ENCODE peak calls at places on chromosomes 12 and 14, in four cellular contexts. L, W, B and A are unnamed samples.

GRCh38 chr12:57243521-57244305 is 7.3 kb downstream of the STAC3 start:
- DNase-seq in W (peak; percentile 88), L (peak; percentile 90), B (peak; percentile 91), A (peak; percentile 74)

GRCh38 chr12:102429755-102430154 is 50.6 kb downstream of the IGF1 start:
- DNase-seq in L (no peak), B (no peak), W (no peak), A (no peak)

GRCh38 chr12:115313929-115314328 is 630.0 kb upstream of the TBX3 start:
- DNase-seq in W (no peak), L (no peak), B (no peak), A (peak; percentile 10)

GRCh38 chr12:108079731-108080130 is 49.4 kb upstream of the WSCD2 start:
- DNase-seq in B (no peak), L (no peak), W (no peak), A (no peak)

GRCh38 chr12:124487065-124487833 is 80.2 kb downstream of the NCOR2 start:
- DNase-seq in L (peak; percentile 60), B (no peak), W (no peak), A (no peak)

GRCh38 chr14:48333221-48333910 is 658.0 kb upstream of the MDGA2 start:
- DNase-seq in L (no peak), W (no peak), B (no peak), A (no peak)

GRCh38 chr12:26068503-26068902 is 56.3 kb downstream of the BHLHE41 start:
- DNase-seq in L (no peak), W (no peak), B (no peak), A (no peak)

GRCh38 chr12:25155031-25155576 is 39.9 kb downstream of the DNAI7 start:
- DNase-seq in B (peak; percentile 37), L (peak; percentile 86), W (no peak), A (no peak)

GRCh38 chr12:109121346-109121880 is 5.0 kb downstream of the ACACB start:
- DNase-seq in B (no peak), L (no peak), W (no peak), A (no peak)

GRCh38 chr12:25829192-25829591 is 129.3 kb upstream of the RASSF8 start:
- DNase-seq in L (no peak), B (no peak), W (no peak), A (peak; percentile 66)

GRCh38 chr12:69266045-69266635 is 26.8 kb downstream of the CPSF6 start:
- DNase-seq in W (no peak), B (no peak), L (no peak), A (no peak)

GRCh38 chr12:100826323-100826722 is 31.7 kb downstream of the ANO4 start:
- DNase-seq in L (peak; percentile 26), B (peak; percentile 78), W (no peak), A (peak; percentile 24)

GRCh38 chr12:106976013-106976658 is 10.8 kb downstream of the MTERF2 start:
- DNase-seq in W (no peak), B (peak; percentile 26), L (no peak), A (no peak)

GRCh38 chr12:12510141-12510540 is 52.5 kb downstream of the DUSP16 start:
- DNase-seq in L (no peak), B (no peak), W (no peak), A (no peak)

GRCh38 chr14:75205586-75205985 is 29.2 kb upstream of the TMED10 start:
- DNase-seq in B (no peak), W (no peak), L (no peak), A (no peak)

GRCh38 chr12:89373772-89374572 is 21.7 kb upstream of the DUSP6 start:
- DNase-seq in B (no peak), W (no peak), L (no peak), A (peak; percentile 23)

GRCh38 chr12:120110550-120111501 is 5.7 kb downstream of the RAB35 start:
- DNase-seq in W (peak; percentile 88), L (peak; percentile 77), B (no peak), A (no peak)

GRCh38 chr14:100033347-100034052 is 31.7 kb upstream of the EVL start:
- DNase-seq in L (no peak), W (no peak), B (peak; percentile 92), A (no peak)

GRCh38 chr12:1553546-1553945 is 40.8 kb downstream of the FBXL14 start:
- DNase-seq in L (no peak), B (no peak), W (no peak), A (no peak)

GRCh38 chr14:96965885-96966595 is 168.9 kb downstream of the VRK1 start:
- DNase-seq in W (no peak), B (no peak), L (no peak), A (no peak)

GRCh38 chr12:130086248-130086647 is 76.0 kb upstream of the FZD10 start:
- DNase-seq in W (no peak), L (no peak), B (no peak), A (no peak)

GRCh38 chr12:118035194-118036041 is 18.9 kb downstream of the RFC5 start:
- DNase-seq in W (no peak), B (peak; percentile 55), L (peak; percentile 25), A (no peak)